ENCODE peak calls at places on chromosomes 16 and 17, in six cellular contexts. M is IMR-90; C is uterus; E is stimulated activated CD8-positive, alpha-beta memory T cell treated with anti-CD3 and anti-CD28 coated beads, Interleukin-12 subunit alpha, Interleukin-12 subunit beta, amount 100 ng/mL, for 1 hour; R is amniotic stem cell; Q is fibroblast of mammary gland. S is an unnamed sample.

GRCh38 chr17:1690544-1691221 is 6.0 kb upstream of the PRPF8 start:
- DNase-seq in M (no peak), C (no peak), E (no peak), R (no peak), Q (no peak), S (no peak)

GRCh38 chr16:84484579-84485254 is 19.7 kb downstream of the MEAK7 start:
- DNase-seq in M (peak), C (peak), E (no peak), R (no peak), Q (peak), S (no peak)

GRCh38 chr17:47367257-47367656 is 43.5 kb downstream of the EFCAB13 start:
- DNase-seq in M (no peak), C (no peak), E (no peak), R (no peak), Q (no peak), S (no peak)

GRCh38 chr17:32742686-32743538 is 134.0 kb downstream of the MYO1D start:
- DNase-seq in M (no peak), C (no peak), E (no peak), R (no peak), Q (peak), S (no peak)

GRCh38 chr17:50501906-50502642 is 6.2 kb upstream of the MYCBPAP start:
- DNase-seq in M (no peak), C (no peak), E (no peak), R (no peak), Q (no peak), S (no peak)

GRCh38 chr16:30977502-30977901 is 7.5 kb upstream of the HSD3B7 start:
- DNase-seq in M (no peak), C (no peak), E (no peak), R (no peak), Q (peak), S (no peak)

GRCh38 chr16:77219437-77219836 is 20.2 kb downstream of the SYCE1L start:
- DNase-seq in M (no peak), C (no peak), E (no peak), R (no peak), Q (no peak), S (no peak)

GRCh38 chr16:10978124-10978523 is 33.8 kb downstream of the CLEC16A start:
- DNase-seq in M (no peak), C (no peak), E (no peak), R (no peak), Q (no peak), S (no peak)